ENCODE peak calls at places on chromosomes 5 and 9, in six cellular contexts. I is uterus; E is stimulated activated CD8-positive, alpha-beta memory T cell treated with anti-CD3 and anti-CD28 coated beads, Interleukin-12 subunit alpha, Interleukin-12 subunit beta, amount 100 ng/mL, for 1 hour; A is GM13977; W is stimulated activated CD4-positive, alpha-beta T cell treated with anti-CD3 and anti-CD28 coated beads, Interleukin-12 subunit alpha, Interleukin-12 subunit beta, amount 100 ng/mL, for 4 hours; K is AG09309. O is an unnamed sample.

GRCh38 chr5:169717298-169717697 is 80.2 kb downstream of the DOCK2 start:
- DNase-seq in I (no peak), E (no peak), A (no peak), W (no peak), K (peak), O (peak)

GRCh38 chr5:72121753-72122445 is 14.6 kb downstream of the MAP1B start:
- DNase-seq in I (no peak), E (no peak), A (no peak), W (no peak), K (no peak), O (no peak)

GRCh38 chr9:89797255-89797654 is 192.4 kb downstream of the GADD45G start:
- DNase-seq in I (no peak), E (no peak), A (no peak), W (no peak), K (no peak), O (no peak)

GRCh38 chr5:149500922-149501582 is 50.2 kb downstream of the CSNK1A1 start:
- DNase-seq in I (no peak), E (no peak), A (no peak), W (no peak), K (peak), O (no peak)

GRCh38 chr5:147509041-147509709 is 693 bp downstream of the DPYSL3 start:
- DNase-seq in I (peak), E (no peak), A (no peak), W (no peak), K (no peak), O (peak)

GRCh38 chr5:118060833-118061232 is 927.5 kb downstream of the DTWD2 start:
- DNase-seq in I (no peak), E (no peak), A (no peak), W (no peak), K (no peak), O (no peak)

GRCh38 chr5:157729858-157730257 is 1.4 kb upstream of the THG1L start:
- DNase-seq in I (no peak), E (no peak), A (peak), W (no peak), K (no peak), O (no peak)

GRCh38 chr9:85647571-85647970 is 94.2 kb downstream of the AGTPBP1 start:
- DNase-seq in I (no peak), E (no peak), A (peak), W (no peak), K (no peak), O (no peak)

GRCh38 chr9:72254881-72255545 is 105.8 kb downstream of the GDA start:
- DNase-seq in I (no peak), E (no peak), A (no peak), W (no peak), K (no peak), O (no peak)

GRCh38 chr9:110526426-110526825 is 53.1 kb downstream of the SVEP1 start:
- DNase-seq in I (no peak), E (no peak), A (no peak), W (no peak), K (peak), O (no peak)

GRCh38 chr9:93598647-93599241 is 22.4 kb downstream of the PHF2 start:
- DNase-seq in I (no peak), E (no peak), A (no peak), W (no peak), K (no peak), O (peak)

GRCh38 chr5:156261275-156261939 is 65.6 kb upstream of the SGCD start:
- DNase-seq in I (no peak), E (no peak), A (no peak), W (no peak), K (no peak), O (no peak)

GRCh38 chr5:68279960-68280359 is 64.4 kb downstream of the PIK3R1 start:
- DNase-seq in I (no peak), E (no peak), A (no peak), W (no peak), K (no peak), O (no peak)

GRCh38 chr5:1659100-1660036 is 135.6 kb upstream of the LPCAT1 start:
- DNase-seq in I (no peak), E (no peak), A (no peak), W (no peak), K (no peak), O (no peak)

GRCh38 chr9:116202219-116202912 is 48.8 kb downstream of the PAPPA start:
- DNase-seq in I (no peak), E (no peak), A (no peak), W (no peak), K (no peak), O (no peak)

GRCh38 chr5:80238778-80239679 is 16.8 kb downstream of the SERINC5 start:
- DNase-seq in I (peak), E (no peak), A (no peak), W (no peak), K (no peak), O (peak)

GRCh38 chr5:134370306-134370870 is 981 bp upstream of the UBE2B start:
- DNase-seq in I (no peak), E (no peak), A (peak), W (no peak), K (no peak), O (no peak)

GRCh38 chr9:120894404-120895226 is 17.6 kb upstream of the PHF19 start:
- DNase-seq in I (no peak), E (no peak), A (no peak), W (no peak), K (no peak), O (peak)

GRCh38 chr9:93072383-93072795 is 13.9 kb downstream of the SUSD3 start:
- DNase-seq in I (peak), E (no peak), A (no peak), W (no peak), K (no peak), O (no peak)

GRCh38 chr5:152990771-152991170 is 499.7 kb upstream of the GRIA1 start:
- DNase-seq in I (no peak), E (no peak), A (no peak), W (no peak), K (no peak), O (no peak)

GRCh38 chr5:154642499-154643245 is 112.5 kb upstream of the LARP1 start:
- DNase-seq in I (no peak), E (no peak), A (no peak), W (no peak), K (no peak), O (peak)

GRCh38 chr5:102628449-102629175 is 126.5 kb upstream of the PAM start:
- DNase-seq in I (no peak), E (no peak), A (no peak), W (no peak), K (no peak), O (no peak)